ENCODE peak calls at places on chromosomes 4 and X, in seven cellular contexts. R is naive thymus-derived CD4-positive, alpha-beta T cell; E is breast epithelium; L is cardiac muscle cell; F is tibial artery; A is adrenal gland; I is CD4-positive, alpha-beta memory T cell. B is an unnamed sample.
A peak's percentile ranks its signal among the peaks of the same experiment; 100 is the strongest.

GRCh38 chrX:1093112-1093511 is 119.3 kb downstream of the CRLF2 start:
- DNase-seq in R (peak; percentile 65), E (no peak), L (no peak), F (no peak), A (no peak), I (peak; percentile 25), B (no peak)

GRCh38 chr4:39304651-39305050 is 61.5 kb downstream of the RFC1 start:
- DNase-seq in R (no peak), E (no peak), L (no peak), F (no peak), A (no peak), I (no peak), B (no peak)

GRCh38 chr4:132709024-132709423 is 440.1 kb upstream of the PCDH10 start:
- DNase-seq in R (no peak), E (no peak), L (no peak), F (no peak), A (no peak), I (no peak), B (no peak)

GRCh38 chrX:130628522-130628921 is 226.7 kb downstream of the RBMX2 start:
- DNase-seq in R (no peak), E (no peak), L (no peak), F (no peak), A (no peak), I (no peak), B (no peak)

GRCh38 chrX:2650865-2651264 is 40.2 kb upstream of the CD99 start:
- DNase-seq in R (no peak), E (no peak), L (peak; percentile 60), F (no peak), A (no peak), I (no peak), B (no peak)

GRCh38 chr4:74632634-74633033 is 161.7 kb downstream of the BTC start:
- DNase-seq in R (peak; percentile 74), E (no peak), L (peak; percentile 98), F (peak; percentile 57), A (no peak), I (peak; percentile 54), B (peak; percentile 11)

GRCh38 chr4:185992585-185992984 is 76.4 kb upstream of the TLR3 start:
- DNase-seq in R (no peak), E (no peak), L (no peak), F (no peak), A (no peak), I (no peak), B (no peak)

GRCh38 chr4:86935499-86935832 is 655 bp downstream of the AFF1 start:
- DNase-seq in R (no peak), E (peak; percentile 30), L (no peak), F (peak; percentile 80), A (no peak), I (no peak), B (peak; percentile 69)

GRCh38 chr4:164706675-164707074 is 47.3 kb upstream of the SMIM31 start:
- DNase-seq in R (no peak), E (no peak), L (no peak), F (no peak), A (no peak), I (no peak), B (no peak)

GRCh38 chr4:67162692-67163091 is 382.6 kb downstream of the CENPC start:
- DNase-seq in R (no peak), E (no peak), L (no peak), F (no peak), A (no peak), I (no peak), B (no peak)

GRCh38 chr4:71026086-71026485 is 32.6 kb downstream of the DCK start:
- DNase-seq in R (no peak), E (no peak), L (peak; percentile 73), F (no peak), A (peak; percentile 49), I (no peak), B (peak; percentile 21)

GRCh38 chr4:24730256-24731001 is 64.9 kb upstream of the SOD3 start:
- DNase-seq in R (no peak), E (no peak), L (peak; percentile 76), F (peak; percentile 97), A (no peak), I (no peak), B (peak; percentile 52)

GRCh38 chr4:25330335-25330734 is 17.8 kb downstream of the ZCCHC4 start:
- DNase-seq in R (no peak), E (no peak), L (no peak), F (no peak), A (no peak), I (no peak), B (no peak)

GRCh38 chrX:53071604-53072417 is 10.4 kb upstream of the TSPYL2 start:
- DNase-seq in R (peak; percentile 81), E (peak; percentile 76), L (peak; percentile 62), F (peak; percentile 88), A (peak; percentile 81), I (peak; percentile 79), B (peak; percentile 43)

GRCh38 chr4:101954975-101955678 is 164.6 kb downstream of the BANK1 start:
- DNase-seq in R (no peak), E (no peak), L (no peak), F (no peak), A (no peak), I (no peak), B (no peak)

DNA sequence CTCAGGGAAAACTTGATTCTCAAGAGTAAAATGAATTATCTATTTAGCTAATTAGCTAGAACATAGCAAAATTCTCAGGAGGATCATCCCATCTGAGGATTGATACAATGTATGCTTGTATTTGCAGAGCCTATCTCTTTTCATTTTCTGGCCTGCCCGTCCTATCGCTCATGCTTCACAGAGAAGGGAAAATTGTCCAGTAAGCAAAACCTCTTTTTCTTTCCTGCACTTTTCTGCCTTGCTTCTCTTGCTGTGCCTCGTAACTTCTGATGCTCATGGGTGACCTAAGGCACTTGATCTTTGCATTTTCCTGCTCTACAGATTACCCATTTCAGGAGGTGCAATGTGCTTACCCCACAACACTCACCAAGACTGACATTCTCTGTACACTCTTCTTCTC is 88.1 kb downstream of the GBA3 start:
- DNase-seq in R (no peak), E (no peak), L (no peak), F (no peak), A (no peak), I (no peak), B (no peak)
- H3K27ac ChIP-seq in R (no peak overlapping the region), E (no peak overlapping the region), L (no peak overlapping the region), F (no peak overlapping the region), A (no peak overlapping the region), I (no peak overlapping the region), B (no peak overlapping the region)

GRCh38 chr4:2942037-2942531 is 21.1 kb downstream of the NOP14 start:
- DNase-seq in R (no peak), E (peak; percentile 15), L (no peak), F (no peak), A (no peak), I (no peak), B (no peak)
- H3K36me3 ChIP-seq in R (peaks cover 24% of the 10 kb centered on the region), E (no peaks in the 10 kb centered on the region), L (peaks cover 70% of the 10 kb centered on the region), F (peaks cover 82% of the 10 kb centered on the region), A (no peaks in the 10 kb centered on the region), I (peaks cover 75% of the 10 kb centered on the region), B (peaks cover 97% of the 10 kb centered on the region)

GRCh38 chr4:110631582-110632505 is 9.0 kb upstream of the PITX2 start:
- DNase-seq in R (no peak), E (peak; percentile 53), L (peak; percentile 90), F (no peak), A (peak; percentile 72), I (no peak), B (peak; percentile 56)

GRCh38 chr4:110634320-110635154 is 11.7 kb upstream of the PITX2 start:
- DNase-seq in R (no peak), E (no peak), L (no peak), F (no peak), A (no peak), I (no peak), B (no peak)

GRCh38 chr4:110632506-110633357 is 9.9 kb upstream of the PITX2 start:
- DNase-seq in R (no peak), E (no peak), L (no peak), F (no peak), A (no peak), I (no peak), B (no peak)

GRCh38 chr4:110635155-110635479 is 12.2 kb upstream of the PITX2 start:
- DNase-seq in R (no peak), E (no peak), L (no peak), F (no peak), A (no peak), I (no peak), B (no peak)

DNA sequence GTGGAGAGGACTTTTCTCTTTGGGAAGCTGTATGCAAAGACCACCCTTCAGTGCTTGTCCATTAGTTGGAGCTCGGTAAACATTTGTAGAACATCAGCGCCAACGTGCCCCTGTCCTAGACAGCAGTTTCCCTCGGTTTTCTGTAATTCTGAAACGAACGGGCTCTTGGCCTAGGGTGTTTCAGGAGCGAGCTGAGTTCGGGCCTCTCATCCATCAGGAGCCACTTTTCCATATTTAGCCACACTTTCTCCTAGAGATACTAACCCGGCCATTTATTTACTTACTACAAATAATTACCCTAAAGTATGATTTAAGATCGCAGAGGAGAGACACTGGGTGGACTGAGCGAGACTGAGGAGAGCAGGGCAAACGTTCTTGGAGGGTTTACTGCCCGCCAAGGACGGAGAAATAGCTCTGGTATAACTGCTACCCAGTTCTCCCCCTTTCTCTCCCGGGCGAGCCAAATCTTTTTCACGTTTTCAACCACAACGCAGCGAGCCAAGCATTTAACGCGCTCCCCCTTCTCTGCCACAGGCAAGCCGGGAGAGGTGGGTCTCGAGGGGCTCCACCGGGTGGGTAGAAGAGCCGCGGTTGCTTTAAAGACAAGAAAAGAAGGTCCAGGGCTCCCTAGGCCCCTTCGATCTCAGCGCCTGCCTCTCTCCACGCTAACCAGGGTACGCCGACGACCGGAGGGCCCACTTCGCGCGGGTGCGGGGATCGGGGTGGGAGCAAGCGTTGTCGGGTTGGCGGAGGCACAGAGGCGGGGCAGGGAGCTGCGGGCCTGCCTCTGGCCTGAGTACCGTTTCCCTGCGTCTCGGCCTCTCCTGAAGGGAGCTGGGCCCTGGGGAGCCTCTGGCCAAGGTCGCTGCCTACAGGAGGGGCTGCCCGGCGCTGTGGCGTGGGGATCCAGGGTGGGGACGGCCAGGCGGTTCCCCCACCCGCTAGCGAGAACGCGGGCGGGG is 10.8 kb upstream of the PITX2 start:
- DNase-seq in R (no peak), E (no peak), L (no peak), F (no peak), A (no peak), I (no peak), B (no peak)
- H3K4me3 ChIP-seq in R (no peak overlapping the region), E (no peak overlapping the region), L (peak overlapping the region; percentile 4), F (no peak overlapping the region), A (no peak overlapping the region), I (no peak overlapping the region), B (no peak overlapping the region)

DNA sequence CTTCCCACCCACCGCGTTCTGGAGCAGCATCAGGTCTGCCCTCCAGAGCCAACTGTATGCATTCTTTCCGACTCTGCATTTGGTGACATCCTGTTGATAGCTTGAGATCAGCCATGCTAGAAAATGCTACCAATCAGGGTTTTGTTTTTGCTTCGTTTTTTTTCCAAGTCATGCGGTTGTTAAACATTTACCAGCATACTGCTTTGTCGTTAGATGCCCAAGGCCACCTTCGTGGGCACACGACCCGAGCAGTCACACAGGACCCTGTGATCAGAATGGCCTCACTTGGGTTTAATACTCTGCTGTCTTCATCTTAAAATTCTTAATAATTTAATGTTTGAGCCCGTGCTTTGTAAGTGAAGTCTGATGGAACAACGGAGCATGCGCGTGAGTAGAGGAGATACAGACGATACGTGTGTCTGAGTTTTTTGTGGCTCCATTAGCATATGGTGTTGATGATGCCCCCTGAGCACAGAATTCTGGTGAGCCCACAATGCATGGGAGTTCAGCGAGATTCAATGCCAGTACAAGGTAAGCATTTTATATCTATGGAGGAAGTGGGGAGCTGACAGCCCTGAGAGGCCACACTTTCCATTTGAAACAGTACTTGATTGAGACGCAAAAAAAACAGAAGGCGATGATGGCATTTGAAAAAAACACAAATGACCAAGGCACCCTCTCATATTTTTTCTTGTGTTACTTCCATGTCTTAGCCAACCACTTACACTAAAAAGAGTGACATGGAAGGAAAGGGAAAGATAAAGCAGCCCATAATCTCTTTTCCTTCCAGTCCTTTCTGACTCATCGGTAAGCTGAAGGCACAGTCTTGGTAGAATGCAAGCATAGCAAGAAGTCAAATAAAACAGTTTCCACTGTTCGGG is 323.6 kb downstream of the BCOR start:
- DNase-seq in R (peak; percentile 52), E (no peak), L (peak; percentile 79), F (no peak), A (no peak), I (peak; percentile 41), B (no peak)
- H3K27ac ChIP-seq in R (peak overlapping the region; percentile 58), E (no peak overlapping the region), L (no peak overlapping the region), F (no peak overlapping the region), A (no peak overlapping the region), I (peak overlapping the region; percentile 41), B (no peak overlapping the region)

B was measured in heart left ventricle.